ENCODE peak calls at places on chromosomes 6 and 20, in six cellular contexts. One of them, this sample, is unnamed.

GRCh38 chr20:6473197-6473596 is 294.3 kb upstream of the BMP2 start:
- DNase-seq in dorsolateral prefrontal cortex: no peak
- DNase-seq in NCI-H1105: no peak
- DNase-seq in stimulated activated CD8-positive, alpha-beta memory T cell treated with anti-CD3 and anti-CD28 coated beads, Interleukin-12 subunit alpha, Interleukin-12 subunit beta, amount 100 ng/mL, for 4 hours: no peak
- DNase-seq in GM06990: no peak
- DNase-seq in spleen: no peak
- DNase-seq in this sample: peak; percentile 2

GRCh38 chr6:53496797-53497196 is 48.1 kb downstream of the GCLC start:
- DNase-seq in dorsolateral prefrontal cortex: no peak
- DNase-seq in NCI-H1105: no peak
- DNase-seq in stimulated activated CD8-positive, alpha-beta memory T cell treated with anti-CD3 and anti-CD28 coated beads, Interleukin-12 subunit alpha, Interleukin-12 subunit beta, amount 100 ng/mL, for 4 hours: no peak
- DNase-seq in GM06990: no peak
- DNase-seq in spleen: no peak
- DNase-seq in this sample: peak; percentile 83

GRCh38 chr6:37131104-37131959 is 38.6 kb upstream of the PIM1 start:
- DNase-seq in dorsolateral prefrontal cortex: no peak
- DNase-seq in NCI-H1105: peak; percentile 71
- DNase-seq in stimulated activated CD8-positive, alpha-beta memory T cell treated with anti-CD3 and anti-CD28 coated beads, Interleukin-12 subunit alpha, Interleukin-12 subunit beta, amount 100 ng/mL, for 4 hours: no peak
- DNase-seq in GM06990: no peak
- DNase-seq in spleen: no peak
- DNase-seq in this sample: peak; percentile 35

GRCh38 chr20:53330744-53331143 is 262.9 kb downstream of the ZNF217 start:
- DNase-seq in dorsolateral prefrontal cortex: no peak
- DNase-seq in NCI-H1105: no peak
- DNase-seq in stimulated activated CD8-positive, alpha-beta memory T cell treated with anti-CD3 and anti-CD28 coated beads, Interleukin-12 subunit alpha, Interleukin-12 subunit beta, amount 100 ng/mL, for 4 hours: no peak
- DNase-seq in GM06990: no peak
- DNase-seq in spleen: no peak
- DNase-seq in this sample: peak; percentile 16

GRCh38 chr20:39080326-39080725 is 118.2 kb downstream of the DHX35 start:
- DNase-seq in dorsolateral prefrontal cortex: no peak
- DNase-seq in NCI-H1105: no peak
- DNase-seq in stimulated activated CD8-positive, alpha-beta memory T cell treated with anti-CD3 and anti-CD28 coated beads, Interleukin-12 subunit alpha, Interleukin-12 subunit beta, amount 100 ng/mL, for 4 hours: no peak
- DNase-seq in GM06990: no peak
- DNase-seq in spleen: no peak
- DNase-seq in this sample: no peak

GRCh38 chr6:25295651-25296050 is 16.5 kb downstream of the CARMIL1 start:
- DNase-seq in dorsolateral prefrontal cortex: no peak
- DNase-seq in NCI-H1105: no peak
- DNase-seq in stimulated activated CD8-positive, alpha-beta memory T cell treated with anti-CD3 and anti-CD28 coated beads, Interleukin-12 subunit alpha, Interleukin-12 subunit beta, amount 100 ng/mL, for 4 hours: no peak
- DNase-seq in GM06990: no peak
- DNase-seq in spleen: no peak
- DNase-seq in this sample: peak; percentile 56

GRCh38 chr20:46999821-47000465 is 105.3 kb downstream of the EYA2 start:
- DNase-seq in dorsolateral prefrontal cortex: no peak
- DNase-seq in NCI-H1105: peak; percentile 34
- DNase-seq in stimulated activated CD8-positive, alpha-beta memory T cell treated with anti-CD3 and anti-CD28 coated beads, Interleukin-12 subunit alpha, Interleukin-12 subunit beta, amount 100 ng/mL, for 4 hours: no peak
- DNase-seq in GM06990: no peak
- DNase-seq in spleen: peak; percentile 22
- DNase-seq in this sample: no peak

GRCh38 chr6:170371588-170371987 is 65.0 kb downstream of the FAM120B start:
- DNase-seq in dorsolateral prefrontal cortex: peak; percentile 78
- DNase-seq in NCI-H1105: no peak
- DNase-seq in stimulated activated CD8-positive, alpha-beta memory T cell treated with anti-CD3 and anti-CD28 coated beads, Interleukin-12 subunit alpha, Interleukin-12 subunit beta, amount 100 ng/mL, for 4 hours: no peak
- DNase-seq in GM06990: no peak
- DNase-seq in spleen: no peak
- DNase-seq in this sample: no peak

GRCh38 chr20:20002101-20002998 is 14.8 kb upstream of the NAA20 start:
- DNase-seq in dorsolateral prefrontal cortex: no peak
- DNase-seq in NCI-H1105: no peak
- DNase-seq in stimulated activated CD8-positive, alpha-beta memory T cell treated with anti-CD3 and anti-CD28 coated beads, Interleukin-12 subunit alpha, Interleukin-12 subunit beta, amount 100 ng/mL, for 4 hours: no peak
- DNase-seq in GM06990: no peak
- DNase-seq in spleen: no peak
- DNase-seq in this sample: peak; percentile 70

GRCh38 chr6:20447157-20447556 is 45.5 kb downstream of the E2F3 start:
- DNase-seq in dorsolateral prefrontal cortex: no peak
- DNase-seq in NCI-H1105: no peak
- DNase-seq in stimulated activated CD8-positive, alpha-beta memory T cell treated with anti-CD3 and anti-CD28 coated beads, Interleukin-12 subunit alpha, Interleukin-12 subunit beta, amount 100 ng/mL, for 4 hours: no peak
- DNase-seq in GM06990: no peak
- DNase-seq in spleen: no peak
- DNase-seq in this sample: peak; percentile 51

GRCh38 chr6:125197795-125198269 is 44.3 kb downstream of the TPD52L1 start:
- DNase-seq in dorsolateral prefrontal cortex: no peak
- DNase-seq in NCI-H1105: no peak
- DNase-seq in stimulated activated CD8-positive, alpha-beta memory T cell treated with anti-CD3 and anti-CD28 coated beads, Interleukin-12 subunit alpha, Interleukin-12 subunit beta, amount 100 ng/mL, for 4 hours: no peak
- DNase-seq in GM06990: no peak
- DNase-seq in spleen: no peak
- DNase-seq in this sample: peak; percentile 85

GRCh38 chr6:75344455-75344854 is 59.9 kb upstream of the TMEM30A start:
- DNase-seq in dorsolateral prefrontal cortex: no peak
- DNase-seq in NCI-H1105: no peak
- DNase-seq in stimulated activated CD8-positive, alpha-beta memory T cell treated with anti-CD3 and anti-CD28 coated beads, Interleukin-12 subunit alpha, Interleukin-12 subunit beta, amount 100 ng/mL, for 4 hours: no peak
- DNase-seq in GM06990: no peak
- DNase-seq in spleen: no peak
- DNase-seq in this sample: no peak

GRCh38 chr6:131813991-131814390 is 6.2 kb downstream of the ENPP1 start:
- DNase-seq in dorsolateral prefrontal cortex: no peak
- DNase-seq in NCI-H1105: no peak
- DNase-seq in stimulated activated CD8-positive, alpha-beta memory T cell treated with anti-CD3 and anti-CD28 coated beads, Interleukin-12 subunit alpha, Interleukin-12 subunit beta, amount 100 ng/mL, for 4 hours: no peak
- DNase-seq in GM06990: no peak
- DNase-seq in spleen: no peak
- DNase-seq in this sample: no peak

GRCh38 chr20:62558779-62559178 is 83.0 kb upstream of the GATA5 start:
- DNase-seq in dorsolateral prefrontal cortex: no peak
- DNase-seq in NCI-H1105: no peak
- DNase-seq in stimulated activated CD8-positive, alpha-beta memory T cell treated with anti-CD3 and anti-CD28 coated beads, Interleukin-12 subunit alpha, Interleukin-12 subunit beta, amount 100 ng/mL, for 4 hours: no peak
- DNase-seq in GM06990: no peak
- DNase-seq in spleen: no peak
- DNase-seq in this sample: no peak

GRCh38 chr6:1208876-1209275 is 103.0 kb upstream of the FOXQ1 start:
- DNase-seq in dorsolateral prefrontal cortex: no peak
- DNase-seq in NCI-H1105: no peak
- DNase-seq in stimulated activated CD8-positive, alpha-beta memory T cell treated with anti-CD3 and anti-CD28 coated beads, Interleukin-12 subunit alpha, Interleukin-12 subunit beta, amount 100 ng/mL, for 4 hours: no peak
- DNase-seq in GM06990: no peak
- DNase-seq in spleen: no peak
- DNase-seq in this sample: no peak

GRCh38 chr20:605237-605636 is 4.9 kb downstream of the TCF15 start:
- DNase-seq in dorsolateral prefrontal cortex: no peak
- DNase-seq in NCI-H1105: no peak
- DNase-seq in stimulated activated CD8-positive, alpha-beta memory T cell treated with anti-CD3 and anti-CD28 coated beads, Interleukin-12 subunit alpha, Interleukin-12 subunit beta, amount 100 ng/mL, for 4 hours: no peak
- DNase-seq in GM06990: no peak
- DNase-seq in spleen: no peak
- DNase-seq in this sample: no peak

GRCh38 chr20:37686762-37687477 is 6.9 kb upstream of the CTNNBL1 start:
- DNase-seq in dorsolateral prefrontal cortex: no peak
- DNase-seq in NCI-H1105: no peak
- DNase-seq in stimulated activated CD8-positive, alpha-beta memory T cell treated with anti-CD3 and anti-CD28 coated beads, Interleukin-12 subunit alpha, Interleukin-12 subunit beta, amount 100 ng/mL, for 4 hours: no peak
- DNase-seq in GM06990: no peak
- DNase-seq in spleen: no peak
- DNase-seq in this sample: peak; percentile 64

GRCh38 chr6:104754788-104755409 is 104.8 kb downstream of the HACE1 start:
- DNase-seq in dorsolateral prefrontal cortex: no peak
- DNase-seq in NCI-H1105: no peak
- DNase-seq in stimulated activated CD8-positive, alpha-beta memory T cell treated with anti-CD3 and anti-CD28 coated beads, Interleukin-12 subunit alpha, Interleukin-12 subunit beta, amount 100 ng/mL, for 4 hours: no peak
- DNase-seq in GM06990: no peak
- DNase-seq in spleen: no peak
- DNase-seq in this sample: peak; percentile 9

GRCh38 chr6:130787726-130788500 is 39.3 kb upstream of the SMLR1 start:
- DNase-seq in dorsolateral prefrontal cortex: no peak
- DNase-seq in NCI-H1105: no peak
- DNase-seq in stimulated activated CD8-positive, alpha-beta memory T cell treated with anti-CD3 and anti-CD28 coated beads, Interleukin-12 subunit alpha, Interleukin-12 subunit beta, amount 100 ng/mL, for 4 hours: no peak
- DNase-seq in GM06990: no peak
- DNase-seq in spleen: no peak
- DNase-seq in this sample: no peak

GRCh38 chr20:8735674-8736073 is 333.2 kb upstream of the PLCB4 start:
- DNase-seq in dorsolateral prefrontal cortex: no peak
- DNase-seq in NCI-H1105: no peak
- DNase-seq in stimulated activated CD8-positive, alpha-beta memory T cell treated with anti-CD3 and anti-CD28 coated beads, Interleukin-12 subunit alpha, Interleukin-12 subunit beta, amount 100 ng/mL, for 4 hours: no peak
- DNase-seq in GM06990: no peak
- DNase-seq in spleen: no peak
- DNase-seq in this sample: peak; percentile 17

GRCh38 chr6:144582939-144583613 is 297.9 kb downstream of the UTRN start:
- DNase-seq in dorsolateral prefrontal cortex: no peak
- DNase-seq in NCI-H1105: peak; percentile 27
- DNase-seq in stimulated activated CD8-positive, alpha-beta memory T cell treated with anti-CD3 and anti-CD28 coated beads, Interleukin-12 subunit alpha, Interleukin-12 subunit beta, amount 100 ng/mL, for 4 hours: no peak
- DNase-seq in GM06990: peak; percentile 47
- DNase-seq in spleen: peak; percentile 89
- DNase-seq in this sample: peak; percentile 42

GRCh38 chr6:6515691-6516607 is 72.6 kb upstream of the LY86 start:
- DNase-seq in dorsolateral prefrontal cortex: no peak
- DNase-seq in NCI-H1105: no peak
- DNase-seq in stimulated activated CD8-positive, alpha-beta memory T cell treated with anti-CD3 and anti-CD28 coated beads, Interleukin-12 subunit alpha, Interleukin-12 subunit beta, amount 100 ng/mL, for 4 hours: no peak
- DNase-seq in GM06990: peak; percentile 56
- DNase-seq in spleen: no peak
- DNase-seq in this sample: no peak

GRCh38 chr6:34148864-34149810 is 3.2 kb upstream of the GRM4 start:
- DNase-seq in dorsolateral prefrontal cortex: no peak
- DNase-seq in NCI-H1105: no peak
- DNase-seq in stimulated activated CD8-positive, alpha-beta memory T cell treated with anti-CD3 and anti-CD28 coated beads, Interleukin-12 subunit alpha, Interleukin-12 subunit beta, amount 100 ng/mL, for 4 hours: no peak
- DNase-seq in GM06990: no peak
- DNase-seq in spleen: peak; percentile 42
- DNase-seq in this sample: no peak

GRCh38 chr6:73746776-73747175 is 50.8 kb downstream of the CD109 start:
- DNase-seq in dorsolateral prefrontal cortex: no peak
- DNase-seq in NCI-H1105: no peak
- DNase-seq in stimulated activated CD8-positive, alpha-beta memory T cell treated with anti-CD3 and anti-CD28 coated beads, Interleukin-12 subunit alpha, Interleukin-12 subunit beta, amount 100 ng/mL, for 4 hours: no peak
- DNase-seq in GM06990: no peak
- DNase-seq in spleen: no peak
- DNase-seq in this sample: peak; percentile 38

GRCh38 chr6:125957845-125958244 is 1.3 kb downstream of the HINT3 start:
- DNase-seq in dorsolateral prefrontal cortex: no peak
- DNase-seq in NCI-H1105: no peak
- DNase-seq in stimulated activated CD8-positive, alpha-beta memory T cell treated with anti-CD3 and anti-CD28 coated beads, Interleukin-12 subunit alpha, Interleukin-12 subunit beta, amount 100 ng/mL, for 4 hours: no peak
- DNase-seq in GM06990: no peak
- DNase-seq in spleen: no peak
- DNase-seq in this sample: peak; percentile 71

GRCh38 chr20:53621482-53622246 is 28.0 kb upstream of the ZNF217 start:
- DNase-seq in dorsolateral prefrontal cortex: no peak
- DNase-seq in NCI-H1105: peak; percentile 44
- DNase-seq in stimulated activated CD8-positive, alpha-beta memory T cell treated with anti-CD3 and anti-CD28 coated beads, Interleukin-12 subunit alpha, Interleukin-12 subunit beta, amount 100 ng/mL, for 4 hours: no peak
- DNase-seq in GM06990: peak; percentile 67
- DNase-seq in spleen: no peak
- DNase-seq in this sample: peak; percentile 97

GRCh38 chr6:9890893-9891292 is 524.0 kb downstream of the TFAP2A start:
- DNase-seq in dorsolateral prefrontal cortex: no peak
- DNase-seq in NCI-H1105: no peak
- DNase-seq in stimulated activated CD8-positive, alpha-beta memory T cell treated with anti-CD3 and anti-CD28 coated beads, Interleukin-12 subunit alpha, Interleukin-12 subunit beta, amount 100 ng/mL, for 4 hours: no peak
- DNase-seq in GM06990: no peak
- DNase-seq in spleen: no peak
- DNase-seq in this sample: no peak

GRCh38 chr6:91352878-91353277 is 766.0 kb upstream of the MAP3K7 start:
- DNase-seq in dorsolateral prefrontal cortex: no peak
- DNase-seq in NCI-H1105: no peak
- DNase-seq in stimulated activated CD8-positive, alpha-beta memory T cell treated with anti-CD3 and anti-CD28 coated beads, Interleukin-12 subunit alpha, Interleukin-12 subunit beta, amount 100 ng/mL, for 4 hours: no peak
- DNase-seq in GM06990: no peak
- DNase-seq in spleen: no peak
- DNase-seq in this sample: no peak

GRCh38 chr20:38935967-38936407 is 9.8 kb downstream of the FAM83D start:
- DNase-seq in dorsolateral prefrontal cortex: no peak
- DNase-seq in NCI-H1105: no peak
- DNase-seq in stimulated activated CD8-positive, alpha-beta memory T cell treated with anti-CD3 and anti-CD28 coated beads, Interleukin-12 subunit alpha, Interleukin-12 subunit beta, amount 100 ng/mL, for 4 hours: no peak
- DNase-seq in GM06990: no peak
- DNase-seq in spleen: no peak
- DNase-seq in this sample: no peak

GRCh38 chr6:57262901-57263694 is 41.0 kb upstream of the RAB23 start:
- DNase-seq in dorsolateral prefrontal cortex: no peak
- DNase-seq in NCI-H1105: no peak
- DNase-seq in stimulated activated CD8-positive, alpha-beta memory T cell treated with anti-CD3 and anti-CD28 coated beads, Interleukin-12 subunit alpha, Interleukin-12 subunit beta, amount 100 ng/mL, for 4 hours: no peak
- DNase-seq in GM06990: no peak
- DNase-seq in spleen: no peak
- DNase-seq in this sample: peak; percentile 98

GRCh38 chr6:117908246-117909107 is 1.4 kb downstream of the SLC35F1 start:
- DNase-seq in dorsolateral prefrontal cortex: no peak
- DNase-seq in NCI-H1105: no peak
- DNase-seq in stimulated activated CD8-positive, alpha-beta memory T cell treated with anti-CD3 and anti-CD28 coated beads, Interleukin-12 subunit alpha, Interleukin-12 subunit beta, amount 100 ng/mL, for 4 hours: no peak
- DNase-seq in GM06990: no peak
- DNase-seq in spleen: no peak
- DNase-seq in this sample: no peak

GRCh38 chr6:1502041-1502440 is 107.7 kb upstream of the FOXC1 start:
- DNase-seq in dorsolateral prefrontal cortex: no peak
- DNase-seq in NCI-H1105: no peak
- DNase-seq in stimulated activated CD8-positive, alpha-beta memory T cell treated with anti-CD3 and anti-CD28 coated beads, Interleukin-12 subunit alpha, Interleukin-12 subunit beta, amount 100 ng/mL, for 4 hours: no peak
- DNase-seq in GM06990: no peak
- DNase-seq in spleen: no peak
- DNase-seq in this sample: peak; percentile 70

GRCh38 chr6:138328210-138328609 is 49.5 kb upstream of the SMIM28 start:
- DNase-seq in dorsolateral prefrontal cortex: no peak
- DNase-seq in NCI-H1105: no peak
- DNase-seq in stimulated activated CD8-positive, alpha-beta memory T cell treated with anti-CD3 and anti-CD28 coated beads, Interleukin-12 subunit alpha, Interleukin-12 subunit beta, amount 100 ng/mL, for 4 hours: no peak
- DNase-seq in GM06990: no peak
- DNase-seq in spleen: no peak
- DNase-seq in this sample: no peak

GRCh38 chr20:63652192-63652980 is 838 bp downstream of the STMN3 start:
- DNase-seq in dorsolateral prefrontal cortex: no peak
- DNase-seq in NCI-H1105: peak; percentile 45
- DNase-seq in stimulated activated CD8-positive, alpha-beta memory T cell treated with anti-CD3 and anti-CD28 coated beads, Interleukin-12 subunit alpha, Interleukin-12 subunit beta, amount 100 ng/mL, for 4 hours: peak; percentile 39
- DNase-seq in GM06990: no peak
- DNase-seq in spleen: peak; percentile 84
- DNase-seq in this sample: no peak

GRCh38 chr20:8635837-8636236 is 433.1 kb upstream of the PLCB4 start:
- DNase-seq in dorsolateral prefrontal cortex: no peak
- DNase-seq in NCI-H1105: no peak
- DNase-seq in stimulated activated CD8-positive, alpha-beta memory T cell treated with anti-CD3 and anti-CD28 coated beads, Interleukin-12 subunit alpha, Interleukin-12 subunit beta, amount 100 ng/mL, for 4 hours: no peak
- DNase-seq in GM06990: no peak
- DNase-seq in spleen: no peak
- DNase-seq in this sample: no peak

GRCh38 chr6:163789199-163789810 is 374.8 kb downstream of the QKI start:
- DNase-seq in dorsolateral prefrontal cortex: no peak
- DNase-seq in NCI-H1105: no peak
- DNase-seq in stimulated activated CD8-positive, alpha-beta memory T cell treated with anti-CD3 and anti-CD28 coated beads, Interleukin-12 subunit alpha, Interleukin-12 subunit beta, amount 100 ng/mL, for 4 hours: no peak
- DNase-seq in GM06990: no peak
- DNase-seq in spleen: no peak
- DNase-seq in this sample: no peak

GRCh38 chr6:35427435-35427834 is 24.7 kb upstream of the FANCE start:
- DNase-seq in dorsolateral prefrontal cortex: no peak
- DNase-seq in NCI-H1105: no peak
- DNase-seq in stimulated activated CD8-positive, alpha-beta memory T cell treated with anti-CD3 and anti-CD28 coated beads, Interleukin-12 subunit alpha, Interleukin-12 subunit beta, amount 100 ng/mL, for 4 hours: no peak
- DNase-seq in GM06990: no peak
- DNase-seq in spleen: no peak
- DNase-seq in this sample: no peak

GRCh38 chr20:62298577-62299249 is 4.1 kb upstream of the ADRM1 start:
- DNase-seq in dorsolateral prefrontal cortex: no peak
- DNase-seq in NCI-H1105: no peak
- DNase-seq in stimulated activated CD8-positive, alpha-beta memory T cell treated with anti-CD3 and anti-CD28 coated beads, Interleukin-12 subunit alpha, Interleukin-12 subunit beta, amount 100 ng/mL, for 4 hours: no peak
- DNase-seq in GM06990: no peak
- DNase-seq in spleen: peak; percentile 70
- DNase-seq in this sample: no peak